ENCODE peak calls at places on chromosomes 6 and 20, in ten cellular contexts. One of them, this sample, is unnamed.

GRCh38 chr6:3748726-3749389 is 2.7 kb downstream of the PXDC1 start:
- DNase-seq in K562: no peak
- DNase-seq in A549: no peak
- DNase-seq in IMR-90: peak; percentile 61
- DNase-seq in esophagus squamous epithelium: no peak
- DNase-seq in breast epithelium: no peak
- DNase-seq in ovary: no peak
- DNase-seq in spleen: no peak
- DNase-seq in adrenal gland: no peak
- DNase-seq in heart left ventricle: no peak
- DNase-seq in this sample: no peak

GRCh38 chr6:132365319-132365907 is 35.9 kb downstream of the MOXD1 start:
- DNase-seq in spleen: no peak
- DNase-seq in ovary: no peak
- DNase-seq in IMR-90: no peak
- DNase-seq in adrenal gland: no peak
- DNase-seq in heart left ventricle: no peak
- DNase-seq in esophagus squamous epithelium: no peak
- DNase-seq in K562: no peak
- DNase-seq in A549: no peak
- DNase-seq in breast epithelium: no peak
- DNase-seq in this sample: no peak

GRCh38 chr6:121305957-121306607 is 28.2 kb downstream of the TBC1D32 start:
- DNase-seq in K562: peak; percentile 16
- DNase-seq in heart left ventricle: no peak
- DNase-seq in spleen: no peak
- DNase-seq in IMR-90: peak; percentile 25
- DNase-seq in ovary: no peak
- DNase-seq in breast epithelium: no peak
- DNase-seq in A549: peak; percentile 2
- DNase-seq in esophagus squamous epithelium: no peak
- DNase-seq in adrenal gland: no peak
- DNase-seq in this sample: no peak

GRCh38 chr6:1325471-1326309 is 13.8 kb downstream of the FOXQ1 start:
- DNase-seq in heart left ventricle: no peak
- DNase-seq in IMR-90: peak; percentile 93
- DNase-seq in A549: peak; percentile 77
- DNase-seq in esophagus squamous epithelium: no peak
- DNase-seq in K562: no peak
- DNase-seq in breast epithelium: no peak
- DNase-seq in ovary: no peak
- DNase-seq in spleen: no peak
- DNase-seq in adrenal gland: no peak
- DNase-seq in this sample: no peak

GRCh38 chr6:25404693-25405169 is 125.6 kb downstream of the CARMIL1 start:
- DNase-seq in adrenal gland: no peak
- DNase-seq in esophagus squamous epithelium: no peak
- DNase-seq in spleen: no peak
- DNase-seq in IMR-90: no peak
- DNase-seq in heart left ventricle: no peak
- DNase-seq in ovary: no peak
- DNase-seq in breast epithelium: no peak
- DNase-seq in A549: no peak
- DNase-seq in K562: no peak
- DNase-seq in this sample: no peak

GRCh38 chr6:85600713-85601313 is 7.2 kb upstream of the SNX14 start:
- DNase-seq in adrenal gland: no peak
- DNase-seq in esophagus squamous epithelium: no peak
- DNase-seq in A549: no peak
- DNase-seq in spleen: no peak
- DNase-seq in heart left ventricle: no peak
- DNase-seq in breast epithelium: no peak
- DNase-seq in IMR-90: no peak
- DNase-seq in ovary: no peak
- DNase-seq in K562: no peak
- DNase-seq in this sample: no peak

GRCh38 chr20:17617212-17617867 is 47.5 kb downstream of the DSTN start:
- DNase-seq in ovary: peak; percentile 79
- DNase-seq in breast epithelium: peak; percentile 59
- DNase-seq in spleen: peak; percentile 81
- DNase-seq in heart left ventricle: peak; percentile 66
- DNase-seq in adrenal gland: peak; percentile 66
- DNase-seq in IMR-90: no peak
- DNase-seq in K562: peak; percentile 65
- DNase-seq in A549: peak; percentile 83
- DNase-seq in esophagus squamous epithelium: no peak
- DNase-seq in this sample: peak; percentile 67

GRCh38 chr20:29689411-29690225 is 1567.8 kb upstream of the DEFB115 start:
- DNase-seq in IMR-90: no peak
- DNase-seq in A549: no peak
- DNase-seq in adrenal gland: no peak
- DNase-seq in esophagus squamous epithelium: no peak
- DNase-seq in spleen: no peak
- DNase-seq in K562: peak; percentile 67
- DNase-seq in heart left ventricle: peak; percentile 20
- DNase-seq in ovary: no peak
- DNase-seq in breast epithelium: no peak
- DNase-seq in this sample: peak; percentile 16

GRCh38 chr20:58877374-58878360 is 25.2 kb downstream of the GNAS start:
- DNase-seq in adrenal gland: no peak
- DNase-seq in A549: no peak
- DNase-seq in esophagus squamous epithelium: no peak
- DNase-seq in breast epithelium: no peak
- DNase-seq in IMR-90: no peak
- DNase-seq in K562: no peak
- DNase-seq in heart left ventricle: no peak
- DNase-seq in spleen: no peak
- DNase-seq in ovary: no peak
- DNase-seq in this sample: no peak

GRCh38 chr20:50534567-50534966 is 24.4 kb downstream of the PTPN1 start:
- DNase-seq in spleen: no peak
- DNase-seq in breast epithelium: no peak
- DNase-seq in K562: no peak
- DNase-seq in esophagus squamous epithelium: no peak
- DNase-seq in adrenal gland: peak; percentile 36
- DNase-seq in IMR-90: peak; percentile 87
- DNase-seq in A549: no peak
- DNase-seq in ovary: no peak
- DNase-seq in heart left ventricle: no peak
- DNase-seq in this sample: no peak

GRCh38 chr20:61253264-61253639 is 1.2 kb downstream of the CDH4 start:
- DNase-seq in ovary: no peak
- DNase-seq in adrenal gland: no peak
- DNase-seq in esophagus squamous epithelium: no peak
- DNase-seq in IMR-90: peak; percentile 45
- DNase-seq in heart left ventricle: no peak
- DNase-seq in A549: peak; percentile 60
- DNase-seq in breast epithelium: no peak
- DNase-seq in K562: no peak
- DNase-seq in spleen: no peak
- DNase-seq in this sample: peak; percentile 19

GRCh38 chr6:8947900-8948299 is 512.6 kb upstream of the SLC35B3 start:
- DNase-seq in esophagus squamous epithelium: no peak
- DNase-seq in IMR-90: no peak
- DNase-seq in K562: no peak
- DNase-seq in ovary: no peak
- DNase-seq in A549: no peak
- DNase-seq in heart left ventricle: no peak
- DNase-seq in adrenal gland: no peak
- DNase-seq in spleen: no peak
- DNase-seq in breast epithelium: no peak
- DNase-seq in this sample: no peak

DNA sequence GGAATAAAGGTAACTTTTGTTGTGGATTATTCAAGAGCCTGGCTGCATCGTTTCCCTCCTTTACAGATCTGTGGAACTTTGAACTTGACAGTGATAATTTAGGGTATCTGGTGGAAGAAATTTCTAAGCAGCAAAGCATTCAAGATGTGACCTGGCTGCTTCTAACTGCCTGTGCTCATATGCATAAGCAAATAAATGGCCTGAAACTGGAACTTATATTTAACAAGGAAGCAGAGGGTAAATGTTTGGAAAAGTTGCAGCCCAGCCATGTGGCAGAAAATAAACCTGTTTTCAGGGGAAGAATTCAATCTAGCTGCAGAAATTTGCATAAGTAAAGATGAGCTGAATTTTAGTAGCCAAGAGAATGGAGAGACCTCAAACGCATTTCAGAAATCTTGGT is 173.5 kb downstream of the C6orf118 start:
- DNase-seq in heart left ventricle: no peak
- DNase-seq in spleen: no peak
- DNase-seq in IMR-90: no peak
- DNase-seq in ovary: no peak
- DNase-seq in esophagus squamous epithelium: no peak
- DNase-seq in K562: no peak
- DNase-seq in A549: no peak
- DNase-seq in breast epithelium: no peak
- DNase-seq in adrenal gland: no peak
- DNase-seq in this sample: no peak
- H3K4me1 ChIP-seq in heart left ventricle: no peaks in the 10 kb centered on the region
- H3K4me1 ChIP-seq in spleen: no peaks in the 10 kb centered on the region
- H3K4me1 ChIP-seq in IMR-90: no peaks in the 10 kb centered on the region
- H3K4me1 ChIP-seq in ovary: no peaks in the 10 kb centered on the region
- H3K4me1 ChIP-seq in esophagus squamous epithelium: no peaks in the 10 kb centered on the region
- H3K4me1 ChIP-seq in K562: no peaks in the 10 kb centered on the region
- H3K4me1 ChIP-seq in A549: no peaks in the 10 kb centered on the region
- H3K4me1 ChIP-seq in breast epithelium: no peaks in the 10 kb centered on the region
- H3K4me1 ChIP-seq in adrenal gland: no peaks in the 10 kb centered on the region
- H3K4me1 ChIP-seq in this sample: no peaks in the 10 kb centered on the region

GRCh38 chr6:51841656-51842055 is 245.8 kb downstream of the PKHD1 start:
- DNase-seq in heart left ventricle: no peak
- DNase-seq in A549: no peak
- DNase-seq in breast epithelium: no peak
- DNase-seq in spleen: no peak
- DNase-seq in IMR-90: no peak
- DNase-seq in K562: no peak
- DNase-seq in adrenal gland: no peak
- DNase-seq in esophagus squamous epithelium: no peak
- DNase-seq in ovary: no peak
- DNase-seq in this sample: no peak
- H3K27ac ChIP-seq in heart left ventricle: no peak overlapping the region
- H3K27ac ChIP-seq in A549: no peak overlapping the region
- H3K27ac ChIP-seq in breast epithelium: no peak overlapping the region
- H3K27ac ChIP-seq in spleen: no peak overlapping the region
- H3K27ac ChIP-seq in IMR-90: no peak overlapping the region
- H3K27ac ChIP-seq in K562: no peak overlapping the region
- H3K27ac ChIP-seq in adrenal gland: no peak overlapping the region
- H3K27ac ChIP-seq in esophagus squamous epithelium: no peak overlapping the region
- H3K27ac ChIP-seq in ovary: no peak overlapping the region
- H3K27ac ChIP-seq in this sample: no peak overlapping the region

GRCh38 chr6:160519603-160520042 is 144.5 kb downstream of the LPA start:
- DNase-seq in K562: peak; percentile 17
- DNase-seq in breast epithelium: no peak
- DNase-seq in IMR-90: no peak
- DNase-seq in spleen: no peak
- DNase-seq in esophagus squamous epithelium: no peak
- DNase-seq in A549: peak; percentile 11
- DNase-seq in heart left ventricle: no peak
- DNase-seq in ovary: no peak
- DNase-seq in adrenal gland: no peak
- DNase-seq in this sample: no peak

GRCh38 chr6:160519133-160519532 is 144.9 kb downstream of the LPA start:
- DNase-seq in adrenal gland: no peak
- DNase-seq in spleen: no peak
- DNase-seq in heart left ventricle: no peak
- DNase-seq in breast epithelium: no peak
- DNase-seq in A549: no peak
- DNase-seq in IMR-90: no peak
- DNase-seq in esophagus squamous epithelium: no peak
- DNase-seq in ovary: no peak
- DNase-seq in K562: no peak
- DNase-seq in this sample: no peak

GRCh38 chr6:160523223-160523622 is 140.9 kb downstream of the LPA start:
- DNase-seq in esophagus squamous epithelium: no peak
- DNase-seq in IMR-90: no peak
- DNase-seq in K562: no peak
- DNase-seq in heart left ventricle: no peak
- DNase-seq in ovary: no peak
- DNase-seq in A549: no peak
- DNase-seq in breast epithelium: no peak
- DNase-seq in spleen: no peak
- DNase-seq in adrenal gland: no peak
- DNase-seq in this sample: no peak

DNA sequence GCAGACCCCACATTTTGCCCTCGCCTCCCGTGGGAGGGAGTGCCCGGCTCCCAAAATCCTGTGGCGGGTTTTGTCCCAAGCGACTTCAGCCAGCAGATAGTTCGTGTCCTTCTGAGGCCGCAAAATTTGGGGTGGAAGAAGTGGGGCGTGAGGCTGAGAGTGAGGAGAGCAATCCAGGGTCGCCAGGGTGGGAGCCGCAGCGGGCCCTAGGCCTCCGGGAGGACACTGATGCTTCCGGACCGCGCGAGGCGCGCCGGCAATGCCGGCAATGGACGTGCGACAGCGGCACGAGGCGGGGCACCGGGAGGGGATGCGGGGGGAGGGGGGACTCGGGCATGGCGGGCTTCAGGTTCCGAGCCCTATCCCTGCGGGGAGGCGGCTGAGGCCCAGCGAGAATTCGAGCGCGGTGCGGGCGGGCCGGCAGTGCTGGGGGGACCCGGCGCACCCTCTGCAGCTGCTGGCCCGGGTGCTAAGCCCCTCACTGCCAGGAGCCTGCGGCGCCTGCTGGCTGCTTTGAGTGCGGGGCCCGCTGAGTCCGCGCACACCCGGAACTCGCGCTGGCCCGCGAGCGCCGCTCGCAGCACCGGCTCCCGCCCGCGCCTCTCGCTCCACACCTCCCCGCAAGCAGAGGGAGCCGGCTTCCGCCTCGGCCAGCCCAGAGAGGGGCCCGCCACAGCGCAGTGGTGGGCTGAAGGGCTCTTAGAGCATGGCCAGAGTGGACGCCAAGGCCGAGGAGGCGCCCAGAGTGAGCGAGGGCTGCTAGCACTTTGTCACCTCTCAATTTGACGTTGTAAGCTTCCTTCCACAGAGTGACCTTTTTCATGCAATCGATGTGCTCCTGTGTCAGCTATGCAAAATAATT is 143.8 kb downstream of the LPA start:
- DNase-seq in K562: peak; percentile 84
- DNase-seq in esophagus squamous epithelium: no peak
- DNase-seq in heart left ventricle: peak; percentile 76
- DNase-seq in ovary: peak; percentile 82
- DNase-seq in breast epithelium: peak; percentile 55
- DNase-seq in adrenal gland: peak; percentile 73
- DNase-seq in A549: peak; percentile 61
- DNase-seq in spleen: peak; percentile 93
- DNase-seq in IMR-90: peak; percentile 34
- DNase-seq in this sample: peak; percentile 80
- TF ChIP-seq POLR2A in K562: peak; percentile 65
- TF ChIP-seq POLR2A in esophagus squamous epithelium: no peak
- TF ChIP-seq POLR2A in heart left ventricle: no peak
- TF ChIP-seq POLR2A in ovary: no peak
- TF ChIP-seq POLR2A in breast epithelium: no peak
- TF ChIP-seq POLR2A in adrenal gland: no peak
- TF ChIP-seq POLR2A in A549: peak; percentile 36
- TF ChIP-seq POLR2A in spleen: no peak
- TF ChIP-seq POLR2A in IMR-90: no peak
- TF ChIP-seq POLR2A in this sample: peak; percentile 31

DNA sequence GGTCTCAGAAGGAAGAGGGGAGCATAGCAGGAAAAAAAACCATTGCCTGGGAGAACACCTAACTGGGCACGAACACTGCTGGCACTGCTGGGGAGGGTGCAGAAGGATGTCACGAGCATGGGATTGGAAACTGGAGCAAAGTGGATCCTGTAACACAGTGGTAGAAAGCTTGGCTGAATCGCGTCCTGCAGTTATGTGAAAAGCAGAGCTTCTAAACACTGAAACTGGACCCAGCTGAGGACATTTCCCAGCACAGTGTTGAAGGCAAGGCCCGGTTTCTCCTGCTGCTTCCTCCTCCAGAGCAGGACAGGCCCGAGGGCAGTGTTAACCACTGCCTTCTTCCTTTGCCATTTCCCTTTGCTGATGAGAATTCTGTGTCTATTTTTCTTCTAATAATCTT is 6.7 kb downstream of the APMAP start:
- DNase-seq in esophagus squamous epithelium: no peak
- DNase-seq in breast epithelium: no peak
- DNase-seq in K562: no peak
- DNase-seq in A549: no peak
- DNase-seq in IMR-90: no peak
- DNase-seq in spleen: peak; percentile 59
- DNase-seq in ovary: no peak
- DNase-seq in adrenal gland: no peak
- DNase-seq in heart left ventricle: no peak
- DNase-seq in this sample: no peak
- H3K4me1 ChIP-seq in esophagus squamous epithelium: peaks cover 7% of the 10 kb centered on the region
- H3K4me1 ChIP-seq in breast epithelium: no peaks in the 10 kb centered on the region
- H3K4me1 ChIP-seq in K562: no peaks in the 10 kb centered on the region
- H3K4me1 ChIP-seq in A549: peaks cover 5% of the 10 kb centered on the region
- H3K4me1 ChIP-seq in IMR-90: no peaks in the 10 kb centered on the region
- H3K4me1 ChIP-seq in spleen: peaks cover 2% of the 10 kb centered on the region
- H3K4me1 ChIP-seq in ovary: peaks cover 1% of the 10 kb centered on the region
- H3K4me1 ChIP-seq in adrenal gland: peaks cover 7% of the 10 kb centered on the region
- H3K4me1 ChIP-seq in heart left ventricle: peaks cover 17% of the 10 kb centered on the region
- H3K4me1 ChIP-seq in this sample: no peaks in the 10 kb centered on the region